ENCODE peak calls at places on chromosomes 2 and 18, in nine cellular contexts. X, U, M, J, Q, R, I, A and W are unnamed samples.

GRCh38 chr18:39825485-39825884 is 2129.5 kb upstream of the PIK3C3 start:
- DNase-seq in X (no peak), U (no peak), M (no peak), J (no peak), Q (no peak), R (peak), I (no peak), A (no peak), W (no peak)

GRCh38 chr2:230701308-230701707 is 11.3 kb upstream of the CAB39 start:
- DNase-seq in X (no peak), U (no peak), M (no peak), J (no peak), Q (no peak), R (no peak), I (no peak), A (no peak), W (no peak)

GRCh38 chr2:237552911-237553310 is 13.5 kb upstream of the PRLH start:
- DNase-seq in X (no peak), U (no peak), M (no peak), J (no peak), Q (no peak), R (no peak), I (no peak), A (no peak), W (no peak)

GRCh38 chr2:167140767-167141166 is 252.5 kb downstream of the XIRP2 start:
- DNase-seq in X (peak), U (peak), M (no peak), J (peak), Q (no peak), R (peak), I (peak), A (peak), W (peak)

GRCh38 chr2:179646173-179646762 is 215.1 kb downstream of the ZNF385B start:
- DNase-seq in X (no peak), U (no peak), M (no peak), J (no peak), Q (no peak), R (no peak), I (no peak), A (no peak), W (no peak)

GRCh38 chr2:112173646-112174319 is 35.6 kb downstream of the FBLN7 start:
- DNase-seq in X (no peak), U (no peak), M (no peak), J (no peak), Q (no peak), R (no peak), I (no peak), A (no peak), W (no peak)

GRCh38 chr2:182586426-182586825 is 129.6 kb upstream of the DNAJC10 start:
- DNase-seq in X (no peak), U (no peak), M (peak), J (no peak), Q (no peak), R (no peak), I (no peak), A (no peak), W (no peak)

GRCh38 chr2:178845565-178846457 is 38.6 kb upstream of the TTN start:
- DNase-seq in X (peak), U (peak), M (no peak), J (no peak), Q (no peak), R (peak), I (peak), A (no peak), W (peak)

GRCh38 chr18:12304351-12305210 is 3.5 kb upstream of the TUBB6 start:
- DNase-seq in X (no peak), U (no peak), M (no peak), J (peak), Q (no peak), R (no peak), I (peak), A (no peak), W (no peak)

GRCh38 chr2:138997849-138998517 is 217.8 kb upstream of the NXPH2 start:
- DNase-seq in X (peak), U (no peak), M (no peak), J (no peak), Q (no peak), R (no peak), I (peak), A (no peak), W (no peak)

GRCh38 chr2:29691386-29691950 is 229.9 kb downstream of the ALK start:
- DNase-seq in X (no peak), U (no peak), M (no peak), J (no peak), Q (no peak), R (no peak), I (no peak), A (no peak), W (no peak)

GRCh38 chr2:78115291-78115690 is 593.1 kb upstream of the LRRTM4 start:
- DNase-seq in X (no peak), U (no peak), M (no peak), J (no peak), Q (no peak), R (no peak), I (no peak), A (no peak), W (no peak)

GRCh38 chr2:171487201-171487600 is 35.1 kb upstream of the CYBRD1 start:
- DNase-seq in X (no peak), U (no peak), M (no peak), J (no peak), Q (no peak), R (no peak), I (no peak), A (no peak), W (no peak)

GRCh38 chr2:127577208-127577475 is 41.7 kb downstream of the MYO7B start:
- DNase-seq in X (no peak), U (no peak), M (no peak), J (no peak), Q (no peak), R (no peak), I (no peak), A (no peak), W (no peak)

GRCh38 chr2:8654041-8654440 is 27.8 kb upstream of the ID2 start:
- DNase-seq in X (no peak), U (no peak), M (no peak), J (no peak), Q (no peak), R (no peak), I (no peak), A (no peak), W (no peak)

GRCh38 chr2:200302940-200303727 is 3.4 kb upstream of the SPATS2L start:
- DNase-seq in X (no peak), U (no peak), M (no peak), J (no peak), Q (no peak), R (peak), I (peak), A (no peak), W (no peak)

GRCh38 chr2:144364988-144365738 is 154.8 kb downstream of the ZEB2 start:
- DNase-seq in X (peak), U (peak), M (peak), J (no peak), Q (peak), R (peak), I (no peak), A (no peak), W (no peak)

GRCh38 chr2:182946949-182947348 is 80.5 kb upstream of the FRZB start:
- DNase-seq in X (no peak), U (no peak), M (no peak), J (no peak), Q (no peak), R (peak), I (no peak), A (no peak), W (no peak)

GRCh38 chr2:26229595-26229994 is 14.8 kb downstream of the HADHA start:
- DNase-seq in X (no peak), U (no peak), M (no peak), J (no peak), Q (no peak), R (no peak), I (no peak), A (no peak), W (no peak)

GRCh38 chr2:111162718-111163331 is 42.1 kb downstream of the BCL2L11 start:
- DNase-seq in X (no peak), U (no peak), M (no peak), J (peak), Q (no peak), R (peak), I (no peak), A (no peak), W (no peak)

GRCh38 chr2:210035679-210036078 is 33.2 kb downstream of the RPE start:
- DNase-seq in X (no peak), U (no peak), M (no peak), J (no peak), Q (no peak), R (no peak), I (peak), A (no peak), W (no peak)

GRCh38 chr2:33340265-33340664 is 136.2 kb upstream of the RASGRP3 start:
- DNase-seq in X (no peak), U (no peak), M (no peak), J (peak), Q (no peak), R (peak), I (no peak), A (peak), W (no peak)

GRCh38 chr2:172395503-172395902 is 31.9 kb upstream of the ITGA6 start:
- DNase-seq in X (no peak), U (no peak), M (no peak), J (no peak), Q (no peak), R (no peak), I (peak), A (no peak), W (no peak)

GRCh38 chr2:159612255-159612901 is 4.0 kb downstream of the BAZ2B start:
- DNase-seq in X (no peak), U (no peak), M (no peak), J (no peak), Q (no peak), R (peak), I (no peak), A (no peak), W (no peak)

GRCh38 chr2:104793971-104794370 is 59.9 kb upstream of the POU3F3 start:
- DNase-seq in X (no peak), U (no peak), M (no peak), J (no peak), Q (no peak), R (peak), I (no peak), A (no peak), W (no peak)

GRCh38 chr18:7467708-7468466 is 99.2 kb upstream of the PTPRM start:
- DNase-seq in X (no peak), U (no peak), M (no peak), J (no peak), Q (no peak), R (peak), I (peak), A (no peak), W (no peak)

GRCh38 chr18:66110607-66111006 is 359.8 kb downstream of the CDH7 start:
- DNase-seq in X (no peak), U (no peak), M (no peak), J (no peak), Q (no peak), R (no peak), I (no peak), A (no peak), W (no peak)

GRCh38 chr2:239222346-239223028 is 178.3 kb downstream of the HDAC4 start:
- DNase-seq in X (no peak), U (no peak), M (no peak), J (no peak), Q (no peak), R (peak), I (no peak), A (no peak), W (no peak)

GRCh38 chr2:64525323-64525625 is 1.1 kb downstream of the AFTPH start:
- DNase-seq in X (no peak), U (no peak), M (peak), J (no peak), Q (no peak), R (peak), I (peak), A (no peak), W (no peak)

GRCh38 chr2:223576873-223577272 is 25.3 kb downstream of the SCG2 start:
- DNase-seq in X (peak), U (peak), M (no peak), J (no peak), Q (no peak), R (peak), I (no peak), A (no peak), W (peak)

GRCh38 chr2:235135990-235136561 is 184.3 kb downstream of the SH3BP4 start:
- DNase-seq in X (peak), U (peak), M (peak), J (peak), Q (no peak), R (peak), I (peak), A (peak), W (peak)

GRCh38 chr18:23115683-23116096 is 19.6 kb upstream of the CABLES1 start:
- DNase-seq in X (peak), U (peak), M (no peak), J (no peak), Q (no peak), R (peak), I (peak), A (no peak), W (peak)

GRCh38 chr18:7557891-7558454 is 9.1 kb upstream of the PTPRM start:
- DNase-seq in X (no peak), U (no peak), M (no peak), J (no peak), Q (no peak), R (no peak), I (no peak), A (no peak), W (no peak)

GRCh38 chr2:64636105-64636873 is 17.4 kb downstream of the SERTAD2 start:
- DNase-seq in X (no peak), U (no peak), M (peak), J (no peak), Q (peak), R (no peak), I (no peak), A (no peak), W (no peak)

GRCh38 chr2:39528701-39529100 is 91.6 kb upstream of the MAP4K3 start:
- DNase-seq in X (no peak), U (no peak), M (no peak), J (no peak), Q (no peak), R (no peak), I (no peak), A (no peak), W (no peak)

GRCh38 chr2:39532933-39533332 is 95.8 kb upstream of the MAP4K3 start:
- DNase-seq in X (no peak), U (no peak), M (no peak), J (no peak), Q (no peak), R (no peak), I (no peak), A (no peak), W (no peak)

GRCh38 chr2:39531220-39531777 is 94.2 kb upstream of the MAP4K3 start:
- DNase-seq in X (no peak), U (no peak), M (no peak), J (no peak), Q (no peak), R (no peak), I (no peak), A (no peak), W (no peak)

GRCh38 chr2:39529836-39530235 is 92.8 kb upstream of the MAP4K3 start:
- DNase-seq in X (no peak), U (no peak), M (no peak), J (no peak), Q (no peak), R (no peak), I (no peak), A (no peak), W (no peak)

DNA sequence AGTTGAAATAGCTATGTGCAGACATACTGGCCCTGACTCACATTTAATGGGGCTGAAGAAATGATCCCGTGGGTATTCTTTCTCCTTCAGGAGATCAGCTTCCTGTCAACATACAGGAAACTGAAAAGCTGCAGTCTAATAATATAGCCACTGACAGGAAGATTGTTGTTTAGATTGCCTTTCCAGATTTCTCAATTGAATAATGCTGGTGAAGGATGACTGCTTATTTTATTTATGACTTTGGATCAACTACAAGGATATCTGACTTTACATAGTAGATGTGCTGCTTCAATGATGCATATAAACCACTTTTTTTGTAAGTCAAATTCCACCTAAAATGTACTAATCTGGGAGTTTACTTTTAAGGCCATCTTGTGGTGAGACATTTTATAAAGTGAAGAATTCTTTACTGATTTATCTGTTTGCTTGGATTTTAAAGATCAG is 93.4 kb upstream of the MAP4K3 start:
- DNase-seq in X (no peak), U (peak), M (no peak), J (no peak), Q (no peak), R (peak), I (peak), A (no peak), W (peak)
- TF ChIP-seq CTCF in X (no peak), U (no peak), M (no peak), J (no peak), Q (no peak), R (peak), I (peak), A (no peak), W (no peak)

GRCh38 chr2:96117701-96118588 is 1.6 kb upstream of the ADRA2B start:
- DNase-seq in X (no peak), U (no peak), M (no peak), J (no peak), Q (no peak), R (no peak), I (peak), A (peak), W (no peak)
- TF ChIP-seq CTCF in X (no peak), U (no peak), M (no peak), J (no peak), Q (no peak), R (no peak), I (peak), A (no peak), W (no peak)

GRCh38 chr2:236526459-236527197 is 43.0 kb upstream of the ACKR3 start:
- DNase-seq in X (no peak), U (no peak), M (no peak), J (no peak), Q (no peak), R (no peak), I (no peak), A (no peak), W (no peak)
- TF ChIP-seq CTCF in X (no peak), U (no peak), M (no peak), J (no peak), Q (no peak), R (no peak), I (no peak), A (no peak), W (no peak)

GRCh38 chr2:61432990-61433389 is 37.9 kb downstream of the USP34 start:
- DNase-seq in X (no peak), U (no peak), M (no peak), J (no peak), Q (no peak), R (no peak), I (no peak), A (no peak), W (no peak)

GRCh38 chr2:61435291-61435690 is 35.6 kb downstream of the USP34 start:
- DNase-seq in X (no peak), U (no peak), M (no peak), J (no peak), Q (no peak), R (no peak), I (no peak), A (no peak), W (no peak)

GRCh38 chr2:61434314-61434713 is 36.6 kb downstream of the USP34 start:
- DNase-seq in X (no peak), U (no peak), M (no peak), J (peak), Q (no peak), R (no peak), I (no peak), A (no peak), W (no peak)

GRCh38 chr2:61431345-61431744 is 39.5 kb downstream of the USP34 start:
- DNase-seq in X (no peak), U (no peak), M (no peak), J (no peak), Q (no peak), R (no peak), I (no peak), A (no peak), W (no peak)

DNA sequence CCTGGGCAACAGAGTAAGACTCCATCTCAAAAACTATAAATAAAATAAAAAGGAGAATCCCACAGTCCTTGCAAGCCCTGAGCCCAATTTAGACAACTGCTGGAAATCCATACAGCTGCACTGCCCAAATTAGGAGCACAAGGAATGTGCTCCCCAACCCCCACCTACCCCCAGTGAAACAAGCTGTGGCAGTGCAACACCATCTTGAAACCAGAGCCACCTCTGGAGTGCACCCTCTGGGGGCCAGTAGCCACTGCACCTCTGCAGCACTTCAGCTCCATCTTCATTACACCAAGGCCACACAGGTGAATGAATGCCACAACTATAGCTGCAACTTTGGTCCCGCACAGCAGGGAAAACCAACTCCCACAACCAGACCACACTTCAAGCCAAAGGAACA is 37.3 kb downstream of the USP34 start:
- DNase-seq in X (no peak), U (no peak), M (no peak), J (no peak), Q (no peak), R (no peak), I (no peak), A (no peak), W (no peak)
- TF ChIP-seq CTCF in X (no peak), U (no peak), M (no peak), J (no peak), Q (no peak), R (no peak), I (no peak), A (no peak), W (no peak)

GRCh38 chr2:121209014-121209610 is 75.9 kb downstream of the TFCP2L1 start:
- DNase-seq in X (no peak), U (no peak), M (no peak), J (no peak), Q (no peak), R (no peak), I (no peak), A (no peak), W (no peak)
- TF ChIP-seq CTCF in X (no peak), U (no peak), M (no peak), J (no peak), Q (no peak), R (no peak), I (no peak), A (no peak), W (no peak)

GRCh38 chr2:177265386-177265690 is 811 bp upstream of the NFE2L2 start:
- DNase-seq in X (no peak), U (no peak), M (no peak), J (peak), Q (no peak), R (no peak), I (peak), A (no peak), W (no peak)
- TF ChIP-seq CTCF in X (peak), U (peak), M (peak), J (no peak), Q (peak), R (peak), I (peak), A (no peak), W (peak)

DNA sequence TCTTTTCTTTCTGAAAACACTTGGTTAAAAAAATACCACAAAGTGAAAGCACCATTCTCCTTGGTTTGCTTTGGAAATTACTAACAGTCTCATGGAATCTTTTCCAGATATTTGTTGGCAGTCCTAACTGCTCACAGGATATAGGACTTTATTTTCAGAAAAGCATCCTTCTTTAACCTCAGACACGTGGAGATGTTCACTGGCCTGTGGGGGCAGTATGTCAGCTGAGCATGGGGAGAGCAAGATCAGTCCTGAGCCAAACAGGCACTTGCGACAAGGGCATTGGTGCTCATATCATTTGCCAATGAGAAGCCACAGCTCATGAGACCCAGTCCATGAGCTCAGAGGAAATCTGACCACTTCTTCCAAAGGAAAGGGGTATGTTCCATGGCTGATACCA is 371.9 kb downstream of the NBAS start:
- DNase-seq in X (peak), U (no peak), M (no peak), J (no peak), Q (no peak), R (no peak), I (no peak), A (no peak), W (no peak)
- TF ChIP-seq CTCF in X (peak), U (peak), M (no peak), J (no peak), Q (no peak), R (no peak), I (peak), A (no peak), W (no peak)

GRCh38 chr2:201707753-201708152 is 9.3 kb upstream of the MPP4 start:
- DNase-seq in X (peak), U (peak), M (no peak), J (no peak), Q (no peak), R (peak), I (peak), A (no peak), W (no peak)
- TF ChIP-seq CTCF in X (peak), U (peak), M (no peak), J (no peak), Q (no peak), R (peak), I (peak), A (no peak), W (peak)